ENCODE peak calls at places on chromosome 22, in six cellular contexts. C is RWPE2, W is GM23338, V is dorsolateral prefrontal cortex, U is fibroblast of mammary gland, D is GM20000. I is an unnamed sample.

GRCh38 chr22:34841321-34841901 is 224.5 kb upstream of the ISX start:
- DNase-seq in U (no peak), V (no peak), D (no peak), W (peak; percentile 86), C (no peak), I (no peak)

GRCh38 chr22:32788884-32789624 is 12.5 kb upstream of the TIMP3 start:
- DNase-seq in C (no peak), D (no peak), W (no peak), V (no peak), U (no peak), I (no peak)

GRCh38 chr22:20571531-20572007 is 64.2 kb downstream of the MED15 start:
- DNase-seq in U (peak; percentile 51), D (peak; percentile 72), C (no peak), V (no peak), W (peak; percentile 72), I (peak; percentile 77)

GRCh38 chr22:33921576-33922181 is 1.4 kb upstream of the LARGE1 start:
- DNase-seq in D (peak; percentile 46), U (peak; percentile 47), W (peak; percentile 93), V (peak; percentile 49), C (no peak), I (peak; percentile 63)

GRCh38 chr22:21936151-21936778 is 16.4 kb downstream of the PPM1F start:
- DNase-seq in V (no peak), C (no peak), W (no peak), U (peak; percentile 7), D (no peak), I (no peak)

GRCh38 chr22:19776433-19777031 is 16.0 kb downstream of the TBX1 start:
- DNase-seq in D (no peak), V (no peak), W (no peak), U (no peak), C (peak; percentile 36), I (no peak)

GRCh38 chr22:26604368-26604767 is 13.5 kb downstream of the CRYBB1 start:
- DNase-seq in W (no peak), V (no peak), D (no peak), U (no peak), C (no peak), I (no peak)

GRCh38 chr22:19884954-19885751 is 30.5 kb upstream of the GNB1L start:
- DNase-seq in C (peak; percentile 52), D (no peak), V (no peak), W (no peak), U (no peak), I (no peak)

GRCh38 chr22:28172948-28173360 is 253.9 kb upstream of the PITPNB start:
- DNase-seq in C (no peak), D (no peak), W (no peak), U (no peak), V (no peak), I (no peak)

GRCh38 chr22:39292002-39292401 is 27.4 kb downstream of the RPL3 start:
- DNase-seq in C (no peak), D (no peak), U (no peak), W (no peak), V (no peak), I (no peak)

GRCh38 chr22:21865041-21865440 is 2.4 kb downstream of the MAPK1 start:
- DNase-seq in D (no peak), U (peak; percentile 91), V (no peak), W (no peak), C (no peak), I (no peak)

GRCh38 chr22:19103881-19104821 is 18.1 kb downstream of the DGCR2 start:
- DNase-seq in U (no peak), W (no peak), C (peak; percentile 8), V (no peak), D (no peak), I (no peak)

GRCh38 chr22:20422271-20422958 is 15.2 kb downstream of the SCARF2 start:
- DNase-seq in U (peak; percentile 30), W (no peak), C (peak; percentile 41), V (no peak), D (no peak), I (no peak)

GRCh38 chr22:19704355-19705015 is 9.8 kb upstream of the SEPTIN5 start:
- DNase-seq in W (no peak), D (no peak), C (peak; percentile 37), V (no peak), U (no peak), I (no peak)

GRCh38 chr22:31616315-31616980 is 45.6 kb downstream of the PISD start:
- DNase-seq in V (no peak), C (no peak), U (no peak), W (no peak), D (peak; percentile 84), I (peak; percentile 81)

GRCh38 chr22:50320671-50321325 is 6.0 kb downstream of the DENND6B start:
- DNase-seq in C (no peak), W (no peak), V (no peak), D (peak; percentile 8), U (no peak), I (peak; percentile 17)

GRCh38 chr22:27113211-27114030 is 456.0 kb downstream of the MIAT start:
- DNase-seq in V (no peak), U (peak; percentile 89), C (no peak), W (no peak), D (no peak), I (no peak)

GRCh38 chr22:22408731-22409696 is 99.5 kb downstream of the ZNF280B start:
- DNase-seq in C (no peak), D (peak; percentile 73), V (no peak), W (peak; percentile 74), U (peak; percentile 17), I (peak; percentile 63)

GRCh38 chr22:41539146-41540005 is 4.9 kb downstream of the POLR3H start:
- DNase-seq in W (no peak), D (no peak), V (no peak), U (peak; percentile 42), C (no peak), I (no peak)

GRCh38 chr22:17903564-17904295 is 120.6 kb downstream of the MICAL3 start:
- DNase-seq in U (no peak), V (no peak), D (no peak), C (no peak), W (peak; percentile 44), I (no peak)

GRCh38 chr22:23915230-23915754 is 21.1 kb downstream of the MIF start:
- DNase-seq in U (no peak), V (no peak), C (no peak), D (no peak), W (no peak), I (no peak)
- TF ChIP-seq CTCF in U (no peak), V (no peak), C (no peak), D (no peak), W (no peak), I (no peak)

GRCh38 chr22:49269928-49270327 is 557.7 kb downstream of the BRD1 start:
- DNase-seq in D (no peak), U (no peak), V (no peak), C (no peak), W (no peak), I (no peak)

GRCh38 chr22:49271369-49271727 is 556.3 kb downstream of the BRD1 start:
- DNase-seq in U (no peak), D (no peak), W (no peak), C (no peak), V (no peak), I (no peak)

GRCh38 chr22:49270595-49271368 is 556.9 kb downstream of the BRD1 start:
- DNase-seq in D (no peak), V (no peak), W (no peak), U (no peak), C (no peak), I (no peak)

GRCh38 chr22:49272546-49273125 is 555.0 kb downstream of the BRD1 start:
- DNase-seq in W (no peak), V (no peak), U (no peak), D (no peak), C (no peak), I (no peak)

DNA sequence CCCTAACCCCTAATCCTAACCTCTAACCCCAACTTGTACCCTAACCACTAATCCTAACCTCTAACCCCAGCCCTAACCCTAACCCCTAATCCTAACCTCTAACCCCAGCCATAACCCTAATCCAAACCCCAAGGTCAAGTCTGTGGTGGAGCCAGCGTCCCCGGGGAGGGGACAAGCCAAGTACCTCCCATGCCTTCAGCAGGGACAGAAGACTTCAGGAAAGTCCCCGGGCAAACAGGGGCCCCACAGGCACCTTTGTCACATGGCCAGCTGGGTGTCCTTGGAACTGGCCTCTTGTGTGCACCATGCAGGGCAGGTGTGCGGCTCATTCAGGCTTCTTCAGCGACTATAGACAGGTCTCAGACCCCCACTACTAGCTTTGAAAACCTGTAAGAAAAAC is 555.8 kb downstream of the BRD1 start:
- DNase-seq in U (no peak), V (no peak), W (no peak), C (no peak), D (no peak), I (no peak)
- TF ChIP-seq CTCF in U (no peak), V (no peak), W (no peak), C (no peak), D (no peak), I (no peak)

GRCh38 chr22:45170001-45170466 is 6.3 kb downstream of the NUP50 start:
- DNase-seq in U (no peak), W (no peak), D (no peak), V (no peak), C (no peak), I (no peak)

GRCh38 chr22:45166935-45167334 is 3.2 kb downstream of the NUP50 start:
- DNase-seq in U (no peak), W (no peak), D (no peak), C (no peak), V (no peak), I (no peak)

GRCh38 chr22:45172872-45173585 is 9.3 kb downstream of the NUP50 start:
- DNase-seq in V (no peak), C (no peak), D (no peak), U (no peak), W (no peak), I (no peak)

DNA sequence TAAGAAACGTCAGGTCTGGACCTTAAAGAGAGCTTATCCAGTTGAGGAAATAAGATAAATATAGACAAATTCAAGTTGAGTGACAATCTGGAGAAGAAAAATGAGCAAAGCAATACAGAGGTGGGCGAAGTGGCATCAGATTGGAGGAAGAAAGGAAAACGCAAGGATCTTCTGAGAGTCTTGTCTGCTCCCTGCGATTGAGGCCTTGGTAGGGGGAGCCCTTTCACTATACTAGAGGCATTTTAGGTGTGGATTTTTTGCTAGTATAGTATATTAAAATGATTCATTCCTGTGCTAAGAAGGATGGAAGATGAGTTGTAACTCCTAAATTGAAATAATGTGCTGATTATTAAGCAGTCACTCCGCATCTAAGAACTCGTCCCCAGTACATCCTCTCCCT is 8.1 kb downstream of the NUP50 start:
- DNase-seq in V (no peak), W (no peak), D (no peak), U (no peak), C (no peak), I (no peak)
- TF ChIP-seq CTCF in V (no peak), W (no peak), D (no peak), U (no peak), C (no peak), I (no peak)

GRCh38 chr22:35842954-35843353 is 125.3 kb downstream of the APOL5 start:
- DNase-seq in C (no peak), V (no peak), U (peak; percentile 49), W (peak; percentile 71), D (peak; percentile 15), I (peak; percentile 16)
- TF ChIP-seq CTCF in C (peak; percentile 59), V (peak; percentile 19), U (peak; percentile 61), W (peak; percentile 64), D (peak; percentile 8), I (peak; percentile 17)

DNA sequence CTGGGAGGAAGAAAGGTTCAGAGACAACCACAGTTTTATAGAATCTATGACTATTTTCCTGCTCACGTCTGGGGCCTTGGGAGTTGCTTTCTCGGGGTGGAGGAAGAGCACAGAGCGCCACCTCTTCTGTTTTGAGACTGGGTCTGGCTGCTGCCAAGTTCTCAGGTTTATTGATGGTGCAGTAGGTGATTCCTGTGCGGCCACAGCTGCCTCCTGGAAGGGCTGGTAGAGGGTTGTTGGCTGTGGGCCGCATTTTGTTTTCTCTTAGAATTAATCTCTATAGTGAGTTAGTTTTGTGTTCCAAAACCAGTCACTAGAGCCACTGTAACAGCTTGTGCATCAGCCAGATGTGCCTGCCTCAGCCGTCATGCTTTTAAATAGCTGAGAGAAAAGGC is 12.9 kb downstream of the TBC1D22A start:
- DNase-seq in C (no peak), U (no peak), V (no peak), W (no peak), D (no peak), I (no peak)
- TF ChIP-seq CTCF in C (no peak), U (no peak), V (no peak), W (no peak), D (no peak), I (no peak)

I was measured in GM13977.